ENCODE peak calls at places on chromosome 2, in four cellular contexts. T is activated CD8-positive, alpha-beta memory T cell treated with anti-CD3 and anti-CD28 coated beads for 1 hour; P is NCI-H2107; B is GM06990. W is an unnamed sample.

GRCh38 chr2:240803191-240803590 is 16.8 kb downstream of the KIF1A start:
- DNase-seq in T (no peak), P (no peak), B (no peak), W (no peak)

GRCh38 chr2:74712223-74713053 is 58.4 kb downstream of the SEMA4F start:
- DNase-seq in T (no peak), P (no peak), B (no peak), W (no peak)

GRCh38 chr2:112640800-112641675 is 4.7 kb upstream of the SLC20A1 start:
- DNase-seq in T (no peak), P (no peak), B (no peak), W (no peak)

GRCh38 chr2:54042341-54042740 is 71.5 kb upstream of the PSME4 start:
- DNase-seq in T (no peak), P (no peak), B (no peak), W (no peak)

GRCh38 chr2:137968477-137969417 is 4.5 kb downstream of the HNMT start:
- DNase-seq in T (no peak), P (no peak), B (no peak), W (no peak)

GRCh38 chr2:137886432-137886831 is 77.8 kb upstream of the HNMT start:
- DNase-seq in T (no peak), P (no peak), B (no peak), W (no peak)

GRCh38 chr2:208315081-208315788 is 49.2 kb downstream of the PIKFYVE start:
- DNase-seq in T (no peak), P (no peak), B (peak; percentile 71), W (no peak)

GRCh38 chr2:133139847-133140533 is 428.3 kb downstream of the NCKAP5 start:
- DNase-seq in T (no peak), P (no peak), B (no peak), W (no peak)

W was measured in NCI-H187.